ENCODE peak calls at places on chromosomes 12 and 14, in eight cellular contexts. S, P, I, G, Z, X, F and D are unnamed samples.

GRCh38 chr12:116053479-116054195 is 223.9 kb downstream of the MED13L start:
- DNase-seq in P (peak; percentile 49), Z (peak; percentile 32), X (no peak), F (no peak), G (no peak), S (no peak), I (peak; percentile 28), D (no peak)

GRCh38 chr12:94799136-94799535 is 148.8 kb upstream of the TMCC3 start:
- DNase-seq in I (no peak), S (no peak), Z (no peak), P (no peak), F (no peak), G (no peak), X (no peak), D (no peak)

GRCh38 chr14:77195766-77196165 is 14.2 kb downstream of the TMEM63C start:
- DNase-seq in F (no peak), S (no peak), I (no peak), Z (no peak), X (no peak), P (no peak), G (no peak), D (no peak)

GRCh38 chr14:59303216-59303615 is 114.7 kb downstream of the DAAM1 start:
- DNase-seq in S (no peak), F (no peak), I (no peak), G (no peak), X (no peak), P (no peak), Z (no peak), D (no peak)

GRCh38 chr12:101642115-101643067 is 47.6 kb downstream of the MYBPC1 start:
- DNase-seq in P (peak; percentile 40), S (no peak), I (peak; percentile 86), F (no peak), X (no peak), Z (no peak), G (no peak), D (peak; percentile 68)

GRCh38 chr12:55707841-55708694 is at the start of gene ITGA7:
- DNase-seq in X (no peak), I (peak; percentile 79), F (peak; percentile 57), P (peak; percentile 90), Z (peak; percentile 78), G (peak; percentile 86), S (peak; percentile 40), D (peak; percentile 79)

GRCh38 chr14:31229638-31230229 is 22.1 kb upstream of the HECTD1 start:
- DNase-seq in X (peak; percentile 95), S (no peak), Z (peak; percentile 56), P (peak; percentile 54), I (peak; percentile 91), G (no peak), F (no peak), D (peak; percentile 81)

GRCh38 chr14:105891631-105892452 is 365.5 kb downstream of the TMEM121 start:
- DNase-seq in G (peak; percentile 12), S (no peak), X (no peak), Z (peak; percentile 5), P (peak; percentile 30), I (peak; percentile 2), F (no peak), D (no peak)